ENCODE peak calls at places on chromosomes 6 and 20, in six cellular contexts. X is HCT116, T is SK-N-SH, B is astrocyte, J is fibroblast of lung, C is PC-3. U is an unnamed sample.

GRCh38 chr6:127219869-127220268 is 46.8 kb upstream of the RNF146 start:
- DNase-seq in J (no peak), B (no peak), X (no peak), C (no peak), T (no peak), U (no peak)

GRCh38 chr20:57445298-57445697 is 54.1 kb downstream of the RBM38 start:
- DNase-seq in C (peak; percentile 27), B (peak; percentile 39), T (no peak), J (peak; percentile 54), X (no peak), U (no peak)

GRCh38 chr6:112939543-112939942 is 592.4 kb downstream of the RFPL4B start:
- DNase-seq in C (peak; percentile 6), T (peak; percentile 17), J (peak; percentile 60), B (peak; percentile 59), X (no peak), U (no peak)

GRCh38 chr6:117938324-117938995 is 31.4 kb downstream of the SLC35F1 start:
- DNase-seq in B (no peak), C (no peak), T (no peak), J (no peak), X (no peak), U (no peak)

GRCh38 chr6:49453221-49453620 is 9.8 kb downstream of the MMUT start:
- DNase-seq in T (no peak), X (no peak), B (no peak), J (no peak), C (peak; percentile 55), U (no peak)

GRCh38 chr6:7215798-7216231 is 97.2 kb downstream of the SSR1 start:
- DNase-seq in X (no peak), T (no peak), C (no peak), J (no peak), B (no peak), U (no peak)

GRCh38 chr20:30487947-30488926 is 769.2 kb upstream of the DEFB115 start:
- DNase-seq in T (no peak), X (no peak), B (no peak), J (no peak), C (no peak), U (no peak)

GRCh38 chr20:3250091-3250504 is 11.1 kb upstream of the SLC4A11 start:
- DNase-seq in J (no peak), T (no peak), C (peak; percentile 62), B (no peak), X (no peak), U (no peak)

GRCh38 chr6:135176464-135176863 is 4.6 kb upstream of the MYB start:
- DNase-seq in B (no peak), J (no peak), X (no peak), C (no peak), T (no peak), U (no peak)

GRCh38 chr20:1898496-1899168 is 3.4 kb downstream of the SIRPA start:
- DNase-seq in J (no peak), C (no peak), X (no peak), B (no peak), T (no peak), U (no peak)

GRCh38 chr20:16459019-16459700 is 114.1 kb downstream of the KIF16B start:
- DNase-seq in C (peak; percentile 47), B (peak; percentile 79), T (no peak), X (no peak), J (peak; percentile 87), U (peak; percentile 55)

GRCh38 chr6:19417713-19418112 is 419.5 kb upstream of the ID4 start:
- DNase-seq in X (peak; percentile 90), J (peak; percentile 88), T (no peak), C (peak; percentile 94), B (peak; percentile 85), U (peak; percentile 93)

GRCh38 chr6:150297327-150298028 is 71.3 kb upstream of the IYD start:
- DNase-seq in T (no peak), X (no peak), C (peak; percentile 15), B (peak; percentile 85), J (peak; percentile 90), U (peak; percentile 99)

GRCh38 chr6:152048921-152049320 is 241.4 kb downstream of the ESR1 start:
- DNase-seq in T (no peak), X (no peak), B (no peak), C (no peak), J (no peak), U (no peak)

GRCh38 chr6:32244946-32245398 is 21.1 kb upstream of the NOTCH4 start:
- DNase-seq in T (peak; percentile 81), C (peak; percentile 83), B (peak; percentile 40), J (peak; percentile 62), X (peak; percentile 56), U (peak; percentile 33)

GRCh38 chr6:153997221-153997620 is 41.8 kb upstream of the OPRM1 start:
- DNase-seq in X (no peak), B (no peak), T (no peak), C (no peak), J (no peak), U (no peak)

GRCh38 chr6:17998003-17998402 is 10.6 kb upstream of the KIF13A start:
- DNase-seq in T (no peak), B (no peak), C (no peak), X (no peak), J (no peak), U (no peak)

GRCh38 chr6:79082304-79082703 is 4.2 kb upstream of the PHIP start:
- DNase-seq in X (no peak), J (no peak), C (no peak), B (no peak), T (no peak), U (no peak)

GRCh38 chr6:138431276-138432062 is 27.4 kb downstream of the HEBP2 start:
- DNase-seq in C (no peak), B (no peak), J (no peak), X (no peak), T (no peak), U (no peak)

GRCh38 chr20:31918471-31919105 is 33.3 kb downstream of the PDRG1 start:
- DNase-seq in X (no peak), C (peak; percentile 6), B (no peak), T (no peak), J (no peak), U (no peak)

GRCh38 chr6:22873531-22874136 is 304.3 kb downstream of the HDGFL1 start:
- DNase-seq in C (no peak), J (peak; percentile 81), B (peak; percentile 77), T (no peak), X (no peak), U (peak; percentile 46)

DNA sequence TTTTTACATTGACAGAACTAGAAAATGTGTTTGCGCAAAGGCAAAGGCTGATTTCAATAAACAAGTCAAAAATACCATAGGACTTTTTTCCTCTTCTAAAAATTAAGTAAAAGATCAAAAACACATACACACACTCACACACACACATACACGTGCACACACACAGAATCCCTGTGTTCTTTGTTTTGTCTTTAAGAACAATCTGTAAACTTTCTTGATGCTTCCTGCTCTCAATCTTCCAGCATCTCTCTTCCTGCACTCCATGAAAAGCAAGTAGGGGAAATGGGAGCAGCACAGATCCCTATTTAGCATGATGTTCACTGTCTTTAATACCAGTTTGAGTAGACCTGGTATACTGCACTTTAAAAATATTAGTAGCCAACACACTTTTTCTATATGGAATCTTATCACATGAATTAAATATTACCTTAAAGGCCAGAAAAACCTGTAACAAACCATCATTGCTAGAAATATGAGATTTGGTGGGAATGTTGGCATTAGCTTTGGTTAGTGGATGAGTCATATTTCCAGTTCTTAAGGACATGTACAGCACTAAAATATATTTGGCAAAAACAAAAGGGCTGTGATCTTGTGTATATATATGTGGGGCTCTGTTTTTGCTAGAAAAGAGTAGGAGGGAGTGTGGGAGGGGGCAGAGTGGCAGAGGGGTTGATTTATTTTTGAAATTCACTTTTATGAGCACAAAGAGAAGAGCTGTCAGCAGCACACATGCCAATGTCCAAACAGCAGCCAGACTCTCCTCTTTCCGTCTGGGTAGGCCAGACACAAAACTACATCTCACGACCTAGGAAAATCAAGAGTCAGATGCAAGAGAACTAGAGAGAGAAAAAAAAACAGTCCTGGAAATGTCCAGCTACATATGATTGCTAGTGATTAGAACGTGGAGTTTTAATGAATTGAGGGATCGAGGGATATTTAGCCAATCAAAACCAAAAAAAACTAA is 4.6 kb downstream of the PTPRK start:
- DNase-seq in B (peak; percentile 69), J (peak; percentile 73), C (peak; percentile 76), T (no peak), X (no peak), U (no peak)
- H3K4me2 ChIP-seq in B (peak overlapping the region; percentile 94), J (peak overlapping the region; percentile 83), C (peak overlapping the region; percentile 89), T (peak overlapping the region; percentile 90), X (no peak overlapping the region), U (peak overlapping the region; percentile 86)

DNA sequence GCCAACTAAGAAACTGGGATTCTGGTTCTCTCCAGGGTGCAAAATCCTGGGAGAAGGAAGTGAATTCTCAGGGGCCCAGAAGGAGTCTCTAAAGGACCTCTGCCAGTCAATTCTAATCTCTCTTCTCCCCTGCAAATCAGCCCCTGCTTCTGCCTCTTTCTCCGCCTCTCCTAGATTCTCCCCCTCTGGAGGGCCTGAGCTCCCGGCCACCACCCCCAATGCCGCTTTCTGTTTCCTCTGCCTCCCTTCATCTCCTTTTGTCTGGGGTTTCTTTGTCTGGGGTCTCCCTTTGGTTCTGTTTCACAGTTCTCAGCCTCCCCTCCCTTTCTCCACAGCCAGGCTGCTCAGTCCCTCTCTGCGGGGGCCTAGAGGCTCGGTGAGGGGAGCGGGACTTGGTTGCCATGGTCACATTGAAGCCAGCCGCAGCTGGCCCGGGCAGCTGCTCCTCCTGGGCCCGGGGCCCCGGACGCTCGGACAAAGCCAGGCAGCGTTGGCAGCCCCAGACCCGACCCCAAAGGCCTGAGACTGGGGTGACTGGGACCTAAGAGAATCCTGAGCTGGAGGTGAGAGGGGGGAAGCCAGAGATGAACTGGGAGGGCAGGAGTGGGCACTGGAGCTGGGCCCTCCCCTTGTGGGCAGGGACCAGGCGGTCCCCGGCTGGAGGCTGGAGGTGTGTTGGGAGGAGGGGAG is 3.6 kb upstream of the DDR1 start:
- DNase-seq in T (peak; percentile 48), X (no peak), C (no peak), J (no peak), B (no peak), U (no peak)
- H2AFZ ChIP-seq in T (no peak overlapping the region), X (no peak overlapping the region), C (no peak overlapping the region), J (no peak overlapping the region), B (peak overlapping the region; percentile 39), U (no peak overlapping the region)

GRCh38 chr20:12077835-12078374 is 160.2 kb downstream of the BTBD3 start:
- DNase-seq in B (no peak), J (no peak), T (no peak), X (no peak), C (no peak), U (no peak)

GRCh38 chr20:12083269-12083668 is 165.6 kb downstream of the BTBD3 start:
- DNase-seq in C (no peak), B (no peak), J (no peak), T (no peak), X (no peak), U (no peak)

GRCh38 chr20:12084482-12084881 is 166.8 kb downstream of the BTBD3 start:
- DNase-seq in B (no peak), C (no peak), J (no peak), T (no peak), X (no peak), U (no peak)

DNA sequence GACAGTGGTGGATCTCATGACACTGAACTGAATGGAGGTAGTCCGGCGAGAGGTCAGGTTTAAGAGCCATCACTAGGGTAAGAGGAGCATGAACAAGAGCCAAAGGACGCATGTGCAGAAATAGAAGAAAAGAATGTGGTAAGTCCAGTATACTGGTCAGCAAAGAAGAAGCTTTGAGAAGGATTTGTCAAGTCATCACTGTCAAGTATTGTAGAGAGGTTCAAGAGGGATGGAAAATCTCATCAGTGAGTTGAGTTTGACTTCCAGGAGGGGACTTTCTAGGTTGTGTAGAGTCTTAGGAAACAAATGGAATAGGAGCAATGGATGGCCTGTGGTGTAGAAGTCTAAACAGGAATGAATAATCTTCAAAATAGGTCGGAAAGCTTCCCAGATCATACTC is 161.8 kb downstream of the BTBD3 start:
- DNase-seq in J (no peak), X (no peak), C (no peak), B (no peak), T (no peak), U (no peak)
- H3K4me3 ChIP-seq in J (no peak overlapping the region), X (no peak overlapping the region), C (no peak overlapping the region), B (no peak overlapping the region), T (no peak overlapping the region), U (no peak overlapping the region)

GRCh38 chr20:36777576-36777975 is 4.0 kb upstream of the DSN1 start:
- DNase-seq in C (no peak), B (no peak), J (no peak), X (no peak), T (no peak), U (no peak)
- H3K4me2 ChIP-seq in C (no peak overlapping the region), B (no peak overlapping the region), J (no peak overlapping the region), X (no peak overlapping the region), T (no peak overlapping the region), U (no peak overlapping the region)

U was measured in mammary epithelial cell.